ENCODE peak calls at places on chromosome 3, in ten cellular contexts. G is GM12891; M is amniotic epithelial cell; I is BJ; Y is activated T-cell treated with anti-CD3 and anti-CD28 coated beads, Interleukin-2, amount 50 U/mL, for 72 hours; L is iPS-NIHi11; F is NAMALWA; Q is psoas muscle; Z is CD4-positive, CD25-positive, alpha-beta regulatory T cell; T is LoVo. B is an unnamed sample.

GRCh38 chr3:184680411-184680990 is 31.4 kb downstream of the MAGEF1 start:
- DNase-seq in T (no peak), M (no peak), Y (no peak), Q (no peak), L (no peak), I (no peak), G (no peak), F (no peak), Z (no peak), B (no peak)

GRCh38 chr3:62500556-62501294 is 127.4 kb upstream of the FEZF2 start:
- DNase-seq in I (no peak), F (no peak), M (no peak), Z (no peak), Q (no peak), G (no peak), T (no peak), L (peak), Y (no peak), B (no peak)

GRCh38 chr3:177154733-177155132 is 42.5 kb downstream of the TBL1XR1 start:
- DNase-seq in Q (no peak), M (no peak), Y (no peak), I (no peak), F (no peak), Z (no peak), T (no peak), G (no peak), L (no peak), B (no peak)

GRCh38 chr3:155131104-155131503 is 51.0 kb downstream of the MME start:
- DNase-seq in M (peak), T (no peak), Z (no peak), I (no peak), Q (no peak), F (no peak), L (no peak), G (no peak), Y (no peak), B (no peak)

GRCh38 chr3:49377483-49377882 is 19.3 kb upstream of the GPX1 start:
- DNase-seq in L (no peak), Y (peak), M (peak), F (peak), Q (no peak), T (no peak), G (no peak), I (no peak), Z (peak), B (no peak)

GRCh38 chr3:70110066-70110465 is 110.5 kb downstream of the SAMMSON start:
- DNase-seq in L (no peak), G (no peak), Y (no peak), T (no peak), Q (no peak), Z (no peak), F (no peak), I (no peak), M (no peak), B (no peak)

GRCh38 chr3:138775254-138775595 is 59.5 kb downstream of the PIK3CB start:
- DNase-seq in Y (no peak), Z (no peak), Q (no peak), T (no peak), F (no peak), I (no peak), M (peak), G (no peak), L (no peak), B (no peak)

GRCh38 chr3:46351646-46352045 is 2.3 kb upstream of the CCR2 start:
- DNase-seq in I (no peak), L (no peak), F (no peak), T (peak), Z (no peak), Q (no peak), G (no peak), M (no peak), Y (no peak), B (no peak)

GRCh38 chr3:109985942-109986555 is 648.7 kb upstream of the DPPA4 start:
- DNase-seq in Y (no peak), Q (no peak), F (no peak), I (no peak), G (no peak), L (no peak), Z (no peak), M (peak), T (no peak), B (no peak)

GRCh38 chr3:153090973-153091372 is 71.1 kb upstream of the RAP2B start:
- DNase-seq in F (no peak), Q (no peak), T (no peak), G (no peak), Z (peak), L (no peak), Y (no peak), M (no peak), I (no peak), B (no peak)

GRCh38 chr3:11662392-11662990 is 18.8 kb upstream of the VGLL4 start:
- DNase-seq in Z (no peak), F (no peak), Q (no peak), I (no peak), T (no peak), G (no peak), Y (no peak), M (no peak), L (no peak), B (no peak)

GRCh38 chr3:27943106-27943505 is 221.0 kb upstream of the EOMES start:
- DNase-seq in Q (no peak), L (peak), T (peak), I (no peak), F (peak), G (no peak), Y (no peak), M (no peak), Z (peak), B (no peak)

GRCh38 chr3:149145926-149146325 is 16.5 kb downstream of the HPS3 start:
- DNase-seq in M (no peak), T (no peak), Z (peak), I (no peak), F (peak), G (no peak), Q (no peak), L (no peak), Y (no peak), B (no peak)

GRCh38 chr3:195911946-195912270 is 3.6 kb upstream of the TNK2 start:
- DNase-seq in T (no peak), Z (no peak), F (no peak), G (no peak), I (no peak), M (no peak), Y (no peak), Q (no peak), L (no peak), B (no peak)

GRCh38 chr3:7309707-7310106 is 448.8 kb downstream of the GRM7 start:
- DNase-seq in Z (no peak), L (no peak), G (no peak), F (no peak), Y (no peak), T (no peak), Q (peak), I (peak), M (peak), B (peak)

GRCh38 chr3:169026543-169027181 is 636.9 kb downstream of the MECOM start:
- DNase-seq in F (no peak), G (no peak), Z (no peak), Q (no peak), M (peak), L (no peak), T (peak), Y (no peak), I (peak), B (peak)

GRCh38 chr3:122794483-122794778 is 438 bp upstream of the SLC49A4 start:
- DNase-seq in Q (no peak), F (no peak), Y (no peak), G (no peak), M (no peak), I (peak), L (no peak), Z (no peak), T (no peak), B (no peak)

GRCh38 chr3:108391917-108392585 is 95.7 kb downstream of the HHLA2 start:
- DNase-seq in I (no peak), Y (no peak), Q (no peak), F (no peak), M (no peak), G (no peak), T (no peak), L (no peak), Z (no peak), B (peak)

GRCh38 chr3:189685854-189686253 is 54.7 kb downstream of the TP63 start:
- DNase-seq in L (no peak), F (no peak), M (peak), Y (no peak), Z (no peak), Q (no peak), G (no peak), I (peak), T (peak), B (peak)

GRCh38 chr3:150149651-150150051 is 179.0 kb upstream of the PFN2 start:
- DNase-seq in I (peak), L (peak), Z (no peak), T (no peak), M (peak), Y (no peak), F (no peak), G (no peak), Q (no peak), B (peak)

GRCh38 chr3:184453296-184453695 is 73.4 kb downstream of the CHRD start:
- DNase-seq in I (no peak), Q (no peak), Y (no peak), T (no peak), M (no peak), L (no peak), F (no peak), G (no peak), Z (no peak), B (no peak)

GRCh38 chr3:62119139-62119538 is 254.2 kb downstream of the FEZF2 start:
- DNase-seq in T (no peak), M (no peak), G (no peak), L (no peak), I (no peak), Q (peak), Z (no peak), F (no peak), Y (no peak), B (no peak)

B was measured in astrocyte of the cerebellum.